ENCODE peak calls at places on chromosomes 4 and X, in six cellular contexts. T is MM.1S, R is HCT116, L is GM23338, S is neural progenitor cell, W is GM23248. F is an unnamed sample. For H3K4me1, the result is how much of the 10 kb centered on the place peaks cover.

GRCh38 chr4:151569650-151570049 is 160.7 kb downstream of the FHIP1A start:
- DNase-seq in T (no peak), R (no peak), L (no peak), S (no peak), W (no peak), F (peak)

GRCh38 chr4:76809594-76810305 is 88.2 kb downstream of the SOWAHB start:
- DNase-seq in T (no peak), R (no peak), L (no peak), S (no peak), W (peak), F (no peak)

GRCh38 chrX:153647461-153648357 is 706 bp downstream of the DUSP9 start:
- DNase-seq in T (no peak), R (no peak), L (no peak), S (peak), W (peak), F (no peak)

GRCh38 chr4:76206222-76206942 is 7.2 kb downstream of the SCARB2 start:
- DNase-seq in T (no peak), R (no peak), L (no peak), S (no peak), W (peak), F (no peak)

GRCh38 chr4:180560896-180561295 is 1682.3 kb upstream of the TENM3 start:
- DNase-seq in T (no peak), R (no peak), L (no peak), S (no peak), W (no peak), F (peak)

GRCh38 chr4:85474818-85475630 is at the start of gene ARHGAP24:
- DNase-seq in T (peak), R (peak), L (peak), S (peak), W (peak), F (peak)

GRCh38 chrX:10901290-10901633 is 209.9 kb upstream of the HCCS start:
- DNase-seq in T (peak), R (no peak), L (no peak), S (no peak), W (no peak), F (no peak)

GRCh38 chr4:17189322-17189721 is 290.9 kb upstream of the LDB2 start:
- DNase-seq in T (no peak), R (no peak), L (no peak), S (no peak), W (peak), F (peak)

GRCh38 chr4:26263165-26263564 is 57.6 kb upstream of the RBPJ start:
- DNase-seq in T (peak), R (peak), L (peak), S (no peak), W (no peak), F (peak)

GRCh38 chr4:8526363-8526855 is 53.8 kb upstream of the GPR78 start:
- DNase-seq in T (no peak), R (no peak), L (no peak), S (no peak), W (no peak), F (no peak)

DNA sequence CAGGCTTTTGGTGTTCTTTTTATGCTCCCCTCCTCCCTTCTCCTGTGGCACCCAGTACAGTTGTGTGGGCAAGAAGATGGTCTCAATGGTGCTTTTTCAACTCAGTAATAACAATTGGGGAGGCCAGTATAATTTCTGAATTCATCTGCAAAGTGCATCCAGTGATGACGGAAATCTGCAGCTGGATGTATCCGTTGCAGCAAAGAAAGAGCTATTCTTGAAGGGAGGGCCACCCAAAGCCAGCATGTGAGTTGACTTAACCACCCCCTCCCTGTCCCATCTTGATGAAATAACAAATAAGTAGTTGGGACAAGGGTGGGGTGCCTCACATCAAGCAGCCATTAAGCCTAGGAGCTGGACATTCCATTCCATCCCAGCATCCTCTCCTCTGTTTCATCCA is 30.7 kb downstream of the TSC22D3 start:
- DNase-seq in T (no peak), R (no peak), L (no peak), S (no peak), W (no peak), F (no peak)
- H3K4me1 ChIP-seq in T (under half), R (under half), L (under half), S (under half), W (under half), F (half or more)

GRCh38 chrX:25004040-25004439 is 11.7 kb downstream of the ARX start:
- DNase-seq in T (no peak), R (no peak), L (no peak), S (peak), W (no peak), F (no peak)

GRCh38 chrX:25006586-25007058 is 9.1 kb downstream of the ARX start:
- DNase-seq in T (no peak), R (no peak), L (no peak), S (peak), W (no peak), F (no peak)

GRCh38 chrX:25004485-25005032 is 11.2 kb downstream of the ARX start:
- DNase-seq in T (no peak), R (no peak), L (no peak), S (peak), W (no peak), F (no peak)

GRCh38 chrX:25005034-25005381 is 10.8 kb downstream of the ARX start:
- DNase-seq in T (no peak), R (no peak), L (peak), S (no peak), W (no peak), F (no peak)

GRCh38 chrX:25005382-25006185 is 10.2 kb downstream of the ARX start:
- DNase-seq in T (no peak), R (no peak), L (no peak), S (peak), W (peak), F (no peak)
- TF ChIP-seq EZH2 in T (no peak), R (no peak), L (peak), S (peak), W (no peak), F (peak)

DNA sequence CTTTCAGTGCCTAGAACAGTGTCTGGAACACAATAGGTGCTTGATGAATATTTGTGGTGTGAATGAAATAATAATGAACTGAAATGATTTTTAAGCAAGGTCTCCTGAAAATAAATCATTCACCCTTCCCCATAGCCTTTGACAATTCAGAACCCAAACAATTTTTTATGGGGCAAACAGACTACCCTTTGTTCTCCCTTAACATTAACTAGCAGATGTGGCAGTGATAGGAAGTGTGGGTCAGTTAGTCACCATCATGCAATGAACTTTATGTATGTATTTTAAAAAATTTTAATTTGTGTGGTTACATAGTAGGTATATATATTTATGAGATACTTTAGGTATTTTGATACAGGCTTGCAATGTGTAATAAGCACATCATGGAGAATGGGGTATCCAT is 27.2 kb upstream of the CD40LG start:
- DNase-seq in T (no peak), R (no peak), L (no peak), S (no peak), W (no peak), F (no peak)
- TF ChIP-seq EZH2phosphoT487 in T (no peak), R (no peak), L (no peak), S (no peak), W (no peak), F (no peak)

DNA sequence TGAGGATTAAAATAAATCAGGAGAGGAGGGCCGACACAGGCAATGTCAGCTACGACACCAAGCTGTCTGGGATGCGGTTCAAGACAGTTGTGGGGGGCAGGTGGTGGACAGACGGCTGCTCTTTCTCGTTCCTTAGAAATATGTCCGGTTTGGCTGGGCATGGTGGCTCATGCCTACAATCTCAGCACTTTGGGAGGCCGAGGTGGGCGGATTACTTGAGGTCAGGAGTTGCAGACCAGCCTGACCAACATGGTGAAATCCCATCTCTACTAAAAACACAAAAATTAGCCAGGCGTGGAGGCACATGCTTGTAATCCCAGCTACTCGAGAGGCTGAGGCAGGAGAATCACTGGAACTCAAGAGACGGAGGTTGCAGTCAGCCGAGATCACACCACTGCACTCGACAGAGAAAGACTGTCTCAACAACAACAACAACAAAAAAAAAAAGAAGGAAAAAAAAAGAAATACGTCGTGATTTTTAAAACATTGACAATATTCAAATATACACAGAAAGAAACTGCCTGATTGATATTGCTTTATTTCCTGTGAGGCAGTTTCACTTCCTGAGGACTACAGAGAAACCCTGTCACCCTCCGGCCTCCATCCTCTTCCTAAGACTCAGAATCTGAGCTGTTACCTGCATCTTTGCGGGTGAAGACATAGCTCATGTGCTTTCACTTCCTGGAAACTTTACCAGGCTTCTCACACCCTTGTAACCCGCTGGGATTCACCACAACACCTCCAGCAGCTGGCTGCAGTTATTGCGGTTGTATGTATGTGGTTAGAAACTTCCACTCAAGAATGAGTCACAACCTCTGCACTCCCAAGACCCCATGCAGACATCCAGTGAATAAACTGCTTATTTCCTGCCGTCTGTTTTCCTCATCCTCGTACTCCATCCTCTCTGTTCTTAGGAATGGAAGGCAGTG is 63.8 kb upstream of the STS start:
- DNase-seq in T (peak), R (peak), L (no peak), S (no peak), W (peak), F (no peak)
- H3K4me1 ChIP-seq in T (under half), R (under half), L (under half), S (under half), W (under half), F (under half)

DNA sequence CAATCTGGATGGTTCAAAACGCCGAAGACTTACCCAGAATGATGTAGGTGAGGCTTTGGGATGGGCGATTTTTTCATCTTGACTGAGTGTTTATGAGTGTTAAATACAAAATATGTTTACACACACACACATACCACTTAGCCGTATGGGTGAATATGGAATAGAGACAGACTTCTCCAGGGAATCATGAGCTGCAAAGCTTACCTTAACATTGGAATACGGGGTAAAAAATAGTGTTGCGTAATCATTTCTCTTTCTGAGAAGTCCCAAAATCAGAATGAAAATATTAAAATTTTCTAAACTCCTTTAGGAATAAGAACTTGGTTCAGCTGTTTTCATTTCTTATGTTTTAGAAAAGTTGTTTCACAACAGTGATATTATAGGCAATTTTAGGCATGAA is 63.5 kb downstream of the EGF start:
- DNase-seq in T (no peak), R (no peak), L (no peak), S (no peak), W (no peak), F (no peak)
- TF ChIP-seq EZH2 in T (no peak), R (no peak), L (no peak), S (no peak), W (no peak), F (no peak)

GRCh38 chrX:18709833-18710232 is 2.4 kb downstream of the PPEF1 start:
- DNase-seq in T (no peak), R (no peak), L (no peak), S (no peak), W (no peak), F (no peak)
- TF ChIP-seq EZH2phosphoT487 in T (no peak), R (no peak), L (no peak), S (no peak), W (no peak), F (no peak)